ENCODE peak calls at places on chromosomes 11 and 22, in six cellular contexts. E is HCT116, Y is HepG2, H is K562, I is GM12878, F is H1. U is an unnamed sample.

GRCh38 chr11:2095198-2095520 is 44.0 kb downstream of the IGF2 start:
- DNase-seq in E (no peak), Y (no peak), H (no peak), I (no peak), F (no peak), U (no peak)

GRCh38 chr11:69508974-69509373 is 27.5 kb downstream of the LINC01488 start:
- DNase-seq in E (no peak), Y (no peak), H (no peak), I (no peak), F (no peak), U (no peak)

GRCh38 chr11:62602141-62603071 is 741 bp upstream of the MTA2 start:
- DNase-seq in E (no peak), Y (no peak), H (peak), I (no peak), F (peak), U (no peak)

GRCh38 chr11:114774599-114775365 is 96.5 kb downstream of the NXPE2 start:
- DNase-seq in E (peak), Y (peak), H (peak), I (no peak), F (peak), U (peak)

GRCh38 chr11:27847496-27847895 is 147.2 kb upstream of the BDNF start:
- DNase-seq in E (no peak), Y (no peak), H (no peak), I (no peak), F (no peak), U (no peak)

GRCh38 chr22:36580846-36581245 is 51.9 kb upstream of the EIF3D start:
- DNase-seq in E (no peak), Y (no peak), H (no peak), I (no peak), F (no peak), U (no peak)

GRCh38 chr11:67652965-67653845 is 2.7 kb upstream of the ACY3 start:
- DNase-seq in E (no peak), Y (no peak), H (no peak), I (no peak), F (no peak), U (no peak)

GRCh38 chr11:92960886-92961285 is 8.6 kb upstream of the MTNR1B start:
- DNase-seq in E (no peak), Y (no peak), H (no peak), I (no peak), F (no peak), U (no peak)

GRCh38 chr11:6771926-6772898 is at the start of gene OR2AG2:
- DNase-seq in E (no peak), Y (no peak), H (no peak), I (peak), F (no peak), U (no peak)

GRCh38 chr22:38214248-38215056 is 12.7 kb downstream of the MAFF start:
- DNase-seq in E (no peak), Y (no peak), H (peak), I (no peak), F (peak), U (no peak)

GRCh38 chr22:47091921-47092700 is 329.7 kb downstream of the TBC1D22A start:
- DNase-seq in E (no peak), Y (no peak), H (no peak), I (no peak), F (no peak), U (no peak)

GRCh38 chr11:67337257-67337656 is 16.1 kb downstream of the POLD4 start:
- DNase-seq in E (no peak), Y (no peak), H (no peak), I (no peak), F (no peak), U (no peak)

GRCh38 chr11:132114185-132114584 is 743.8 kb downstream of the NTM start:
- DNase-seq in E (no peak), Y (no peak), H (no peak), I (no peak), F (no peak), U (no peak)

GRCh38 chr11:15114501-15115475 is at the start of gene INSC:
- DNase-seq in E (no peak), Y (no peak), H (no peak), I (no peak), F (peak), U (no peak)

GRCh38 chr22:48693377-48694135 is 1134.1 kb downstream of the BRD1 start:
- DNase-seq in E (no peak), Y (peak), H (no peak), I (no peak), F (no peak), U (no peak)

GRCh38 chr22:23376256-23376655 is 195.9 kb downstream of the BCR start:
- DNase-seq in E (peak), Y (peak), H (peak), I (peak), F (peak), U (peak)

GRCh38 chr11:23556163-23556750 is 696.0 kb upstream of the CCDC179 start:
- DNase-seq in E (no peak), Y (no peak), H (no peak), I (no peak), F (no peak), U (no peak)

GRCh38 chr22:46636221-46637002 is 16.2 kb downstream of the GRAMD4 start:
- DNase-seq in E (no peak), Y (no peak), H (no peak), I (no peak), F (no peak), U (no peak)

GRCh38 chr11:33802414-33802950 is 28.2 kb upstream of the FBXO3 start:
- DNase-seq in E (peak), Y (peak), H (peak), I (no peak), F (peak), U (peak)

GRCh38 chr11:134763030-134763388 is 351.0 kb upstream of the B3GAT1 start:
- DNase-seq in E (no peak), Y (no peak), H (no peak), I (no peak), F (no peak), U (no peak)

GRCh38 chr11:123145220-123145619 is 49.8 kb downstream of the CLMP start:
- DNase-seq in E (peak), Y (peak), H (no peak), I (no peak), F (no peak), U (no peak)

GRCh38 chr11:65786786-65787636 is at the start of gene OVOL1:
- DNase-seq in E (peak), Y (no peak), H (no peak), I (no peak), F (peak), U (no peak)

GRCh38 chr22:27431896-27432295 is 369.7 kb downstream of the MN1 start:
- DNase-seq in E (no peak), Y (no peak), H (no peak), I (no peak), F (no peak), U (no peak)

GRCh38 chr11:103633037-103633788 is 403.2 kb upstream of the DDI1 start:
- DNase-seq in E (no peak), Y (no peak), H (no peak), I (no peak), F (no peak), U (no peak)

GRCh38 chr11:119739021-119739703 is 10.2 kb upstream of the NECTIN1 start:
- DNase-seq in E (no peak), Y (no peak), H (no peak), I (no peak), F (no peak), U (no peak)

GRCh38 chr11:97615541-97615940 is 1225.7 kb downstream of the JRKL start:
- DNase-seq in E (no peak), Y (no peak), H (no peak), I (no peak), F (no peak), U (no peak)

GRCh38 chr11:8259316-8259995 is 4.2 kb downstream of the LMO1 start:
- DNase-seq in E (no peak), Y (no peak), H (no peak), I (no peak), F (no peak), U (no peak)

GRCh38 chr11:44835979-44836378 is 109.2 kb downstream of the TSPAN18 start:
- DNase-seq in E (no peak), Y (no peak), H (no peak), I (no peak), F (no peak), U (no peak)

GRCh38 chr11:27179334-27179733 is 138.7 kb downstream of the BBOX1 start:
- DNase-seq in E (no peak), Y (no peak), H (no peak), I (no peak), F (no peak), U (no peak)

GRCh38 chr11:2314525-2315394 is 12.9 kb downstream of the TSPAN32 start:
- DNase-seq in E (no peak), Y (no peak), H (peak), I (no peak), F (no peak), U (no peak)

GRCh38 chr11:87926250-87926970 is 248.8 kb downstream of the RAB38 start:
- DNase-seq in E (peak), Y (no peak), H (no peak), I (no peak), F (no peak), U (no peak)

GRCh38 chr11:68685656-68686380 is 1.5 kb downstream of the GAL start:
- DNase-seq in E (no peak), Y (no peak), H (no peak), I (no peak), F (no peak), U (no peak)

GRCh38 chr22:19659805-19660345 is 54.4 kb upstream of the SEPTIN5 start:
- DNase-seq in E (no peak), Y (no peak), H (no peak), I (no peak), F (no peak), U (no peak)

GRCh38 chr11:45982656-45983470 is 60.4 kb downstream of the LARGE2 start:
- DNase-seq in E (peak), Y (no peak), H (peak), I (no peak), F (peak), U (peak)
- TF ChIP-seq ZNF274 in E (no peak), Y (no peak), H (no peak), I (no peak), F (no peak), U (no peak)

DNA sequence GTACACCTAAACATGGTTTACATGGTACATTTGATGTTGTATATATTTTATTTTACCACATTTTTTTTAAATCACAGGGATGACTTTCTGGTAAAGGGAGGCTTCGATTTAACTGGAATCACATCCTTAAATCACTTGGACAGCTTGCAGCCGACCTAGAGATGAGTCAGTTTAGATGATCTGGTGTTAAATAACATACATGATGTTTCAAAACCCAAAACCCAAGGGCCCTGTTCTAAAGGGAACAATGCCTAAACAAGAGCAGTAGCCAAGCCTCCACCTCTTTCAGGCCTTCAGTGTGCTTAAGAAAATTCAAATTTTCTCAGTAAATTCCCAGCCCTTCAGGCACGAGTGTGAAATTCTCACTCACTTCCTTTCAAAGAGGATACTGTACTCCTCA is 108.8 kb downstream of the WT1 start:
- DNase-seq in E (no peak), Y (no peak), H (no peak), I (no peak), F (no peak), U (no peak)
- TF ChIP-seq ZNF274 in E (no peak), Y (no peak), H (no peak), I (no peak), F (no peak), U (no peak)

GRCh38 chr11:70521475-70522260 is 123.3 kb downstream of the CTTN start:
- DNase-seq in E (no peak), Y (no peak), H (no peak), I (no peak), F (no peak), U (no peak)
- TF ChIP-seq ZNF274 in E (no peak), Y (no peak), H (no peak), I (no peak), F (no peak), U (no peak)

DNA sequence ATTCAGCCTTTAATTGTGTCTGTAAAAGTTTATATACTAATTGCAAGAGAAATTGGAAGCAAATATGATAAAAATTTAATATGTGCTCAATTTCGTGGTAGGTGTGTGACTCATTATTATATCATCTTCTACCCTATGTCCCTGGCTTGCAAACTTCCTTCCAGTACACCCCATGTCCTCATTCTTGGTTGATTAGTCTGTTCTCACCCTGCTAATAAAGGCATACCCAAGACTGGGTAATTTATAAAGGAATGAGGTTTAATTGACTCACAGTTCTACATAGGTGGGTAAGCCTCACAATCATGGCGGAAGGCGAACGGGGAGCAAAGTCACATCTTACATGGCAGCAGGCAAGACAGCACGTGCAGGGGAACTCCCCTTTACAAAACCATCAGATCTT is 11.9 kb downstream of the MRGPRX3 start:
- DNase-seq in E (no peak), Y (no peak), H (no peak), I (no peak), F (no peak), U (no peak)
- TF ChIP-seq ZNF274 in E (no peak), Y (no peak), H (no peak), I (no peak), F (no peak), U (no peak)

GRCh38 chr11:31141804-31142203 is 227.7 kb downstream of the DCDC1 start:
- DNase-seq in E (no peak), Y (no peak), H (no peak), I (no peak), F (no peak), U (no peak)

GRCh38 chr11:31139479-31139878 is 230.1 kb downstream of the DCDC1 start:
- DNase-seq in E (no peak), Y (no peak), H (no peak), I (no peak), F (no peak), U (no peak)
- TF ChIP-seq ZNF274 in E (no peak), Y (no peak), H (no peak), I (no peak), F (no peak), U (no peak)

GRCh38 chr11:64571410-64572091 is 19.5 kb upstream of the SLC22A12 start:
- DNase-seq in E (no peak), Y (peak), H (peak), I (no peak), F (no peak), U (no peak)

GRCh38 chr11:64570341-64570740 is 20.7 kb upstream of the SLC22A12 start:
- DNase-seq in E (no peak), Y (no peak), H (no peak), I (no peak), F (no peak), U (no peak)

GRCh38 chr11:64572143-64572542 is 18.9 kb upstream of the SLC22A12 start:
- DNase-seq in E (no peak), Y (no peak), H (no peak), I (no peak), F (no peak), U (no peak)

GRCh38 chr11:64569300-64569970 is 21.6 kb upstream of the SLC22A12 start:
- DNase-seq in E (no peak), Y (no peak), H (no peak), I (no peak), F (no peak), U (no peak)

GRCh38 chr11:64571050-64571409 is 20.0 kb upstream of the SLC22A12 start:
- DNase-seq in E (no peak), Y (no peak), H (no peak), I (no peak), F (no peak), U (no peak)
- TF ChIP-seq ZNF274 in E (no peak), Y (no peak), H (no peak), I (no peak), F (no peak), U (no peak)

GRCh38 chr11:59602432-59602831 is 13.1 kb downstream of the OSBP start:
- DNase-seq in E (no peak), Y (no peak), H (no peak), I (no peak), F (no peak), U (no peak)

GRCh38 chr11:59600636-59601035 is 14.9 kb downstream of the OSBP start:
- DNase-seq in E (no peak), Y (no peak), H (no peak), I (no peak), F (no peak), U (no peak)

GRCh38 chr11:59600234-59600633 is 15.3 kb downstream of the OSBP start:
- DNase-seq in E (no peak), Y (no peak), H (no peak), I (no peak), F (no peak), U (no peak)

GRCh38 chr11:59601788-59602187 is 13.8 kb downstream of the OSBP start:
- DNase-seq in E (no peak), Y (peak), H (no peak), I (no peak), F (no peak), U (no peak)
- TF ChIP-seq ZNF274 in E (no peak), Y (no peak), H (no peak), I (no peak), F (no peak), U (no peak)

DNA sequence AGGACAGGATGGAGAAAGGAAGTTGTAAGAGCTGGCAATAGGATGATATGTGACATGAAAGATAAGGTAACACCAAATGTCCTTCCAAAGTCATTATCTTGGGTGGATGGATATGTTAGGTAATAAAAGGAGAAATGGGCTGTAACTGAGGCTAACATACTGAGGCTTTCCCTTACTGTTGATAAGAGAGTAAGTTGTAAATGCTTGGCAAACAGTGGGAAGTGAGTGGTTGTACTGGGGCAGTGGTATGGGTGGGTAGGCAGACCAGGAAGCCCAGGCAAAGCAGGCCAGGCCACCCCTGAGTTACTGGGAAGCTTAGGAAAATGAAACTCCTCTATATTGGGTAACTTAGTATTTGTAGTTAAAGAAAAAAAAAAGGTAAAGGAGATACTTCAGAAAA is 73.7 kb downstream of the ARHGAP42 start:
- DNase-seq in E (no peak), Y (no peak), H (no peak), I (no peak), F (no peak), U (no peak)
- TF ChIP-seq ZNF274 in E (no peak), Y (no peak), H (no peak), I (no peak), F (no peak), U (no peak)